ENCODE peak calls at places on chromosome 14, in eight cellular contexts. One of them, this sample, is unnamed.

GRCh38 chr14:77436042-77436441 is 12.7 kb upstream of the NOXRED1 start:
- DNase-seq in caudate nucleus: no peak
- DNase-seq in GM20000: no peak
- DNase-seq in hypothalamus: no peak
- DNase-seq in pancreas: no peak
- DNase-seq in NCI-H774: no peak
- DNase-seq in DMS153: no peak
- DNase-seq in neuronal stem cell: no peak
- DNase-seq in this sample: no peak

GRCh38 chr14:70087380-70087697 is 101.4 kb downstream of the SLC8A3 start:
- DNase-seq in caudate nucleus: no peak
- DNase-seq in GM20000: no peak
- DNase-seq in hypothalamus: no peak
- DNase-seq in pancreas: no peak
- DNase-seq in NCI-H774: no peak
- DNase-seq in DMS153: no peak
- DNase-seq in neuronal stem cell: no peak
- DNase-seq in this sample: no peak

GRCh38 chr14:81511110-81511900 is 22.3 kb downstream of the SEL1L start:
- DNase-seq in caudate nucleus: no peak
- DNase-seq in GM20000: no peak
- DNase-seq in hypothalamus: no peak
- DNase-seq in pancreas: no peak
- DNase-seq in NCI-H774: no peak
- DNase-seq in DMS153: no peak
- DNase-seq in neuronal stem cell: no peak
- DNase-seq in this sample: no peak

GRCh38 chr14:52607061-52607460 is 54.4 kb downstream of the GPR137C start:
- DNase-seq in caudate nucleus: no peak
- DNase-seq in GM20000: no peak
- DNase-seq in hypothalamus: no peak
- DNase-seq in pancreas: no peak
- DNase-seq in NCI-H774: no peak
- DNase-seq in DMS153: no peak
- DNase-seq in neuronal stem cell: no peak
- DNase-seq in this sample: no peak

GRCh38 chr14:77714926-77715325 is 7.0 kb downstream of the SLIRP start:
- DNase-seq in caudate nucleus: no peak
- DNase-seq in GM20000: no peak
- DNase-seq in hypothalamus: no peak
- DNase-seq in pancreas: no peak
- DNase-seq in NCI-H774: no peak
- DNase-seq in DMS153: no peak
- DNase-seq in neuronal stem cell: no peak
- DNase-seq in this sample: no peak

GRCh38 chr14:49306152-49306751 is 279.9 kb downstream of the RPS29 start:
- DNase-seq in caudate nucleus: no peak
- DNase-seq in GM20000: peak
- DNase-seq in hypothalamus: no peak
- DNase-seq in pancreas: no peak
- DNase-seq in NCI-H774: no peak
- DNase-seq in DMS153: no peak
- DNase-seq in neuronal stem cell: no peak
- DNase-seq in this sample: no peak

GRCh38 chr14:54459106-54459505 is 17.9 kb upstream of the CNIH1 start:
- DNase-seq in caudate nucleus: no peak
- DNase-seq in GM20000: no peak
- DNase-seq in hypothalamus: no peak
- DNase-seq in pancreas: no peak
- DNase-seq in NCI-H774: no peak
- DNase-seq in DMS153: no peak
- DNase-seq in neuronal stem cell: no peak
- DNase-seq in this sample: no peak

GRCh38 chr14:60561845-60562746 is 53.1 kb downstream of the SIX6 start:
- DNase-seq in caudate nucleus: peak
- DNase-seq in GM20000: peak
- DNase-seq in hypothalamus: peak
- DNase-seq in pancreas: no peak
- DNase-seq in NCI-H774: peak
- DNase-seq in DMS153: peak
- DNase-seq in neuronal stem cell: peak
- DNase-seq in this sample: peak

GRCh38 chr14:101814869-101815268 is 53.4 kb downstream of the PPP2R5C start:
- DNase-seq in caudate nucleus: no peak
- DNase-seq in GM20000: no peak
- DNase-seq in hypothalamus: no peak
- DNase-seq in pancreas: no peak
- DNase-seq in NCI-H774: no peak
- DNase-seq in DMS153: no peak
- DNase-seq in neuronal stem cell: no peak
- DNase-seq in this sample: no peak

GRCh38 chr14:86799244-86799647 is 1193.7 kb downstream of the GALC start:
- DNase-seq in caudate nucleus: no peak
- DNase-seq in GM20000: no peak
- DNase-seq in hypothalamus: no peak
- DNase-seq in pancreas: no peak
- DNase-seq in NCI-H774: no peak
- DNase-seq in DMS153: no peak
- DNase-seq in neuronal stem cell: no peak
- DNase-seq in this sample: no peak

GRCh38 chr14:63922696-63923421 is 70.1 kb downstream of the SYNE2 start:
- DNase-seq in caudate nucleus: no peak
- DNase-seq in GM20000: no peak
- DNase-seq in hypothalamus: no peak
- DNase-seq in pancreas: no peak
- DNase-seq in NCI-H774: no peak
- DNase-seq in DMS153: no peak
- DNase-seq in neuronal stem cell: no peak
- DNase-seq in this sample: no peak

GRCh38 chr14:70100071-70100470 is 88.7 kb downstream of the SLC8A3 start:
- DNase-seq in caudate nucleus: no peak
- DNase-seq in GM20000: no peak
- DNase-seq in hypothalamus: no peak
- DNase-seq in pancreas: no peak
- DNase-seq in NCI-H774: no peak
- DNase-seq in DMS153: no peak
- DNase-seq in neuronal stem cell: no peak
- DNase-seq in this sample: no peak

GRCh38 chr14:102085503-102085902 is 1.3 kb downstream of the HSP90AA1 start:
- DNase-seq in caudate nucleus: no peak
- DNase-seq in GM20000: no peak
- DNase-seq in hypothalamus: peak
- DNase-seq in pancreas: no peak
- DNase-seq in NCI-H774: no peak
- DNase-seq in DMS153: no peak
- DNase-seq in neuronal stem cell: no peak
- DNase-seq in this sample: no peak